ENCODE peak calls at places on chromosomes 11 and 22, in ten cellular contexts. One of them, this sample, is unnamed. For H3K9me3, the result is how much of the 10 kb centered on the place peaks cover.

GRCh38 chr11:4546876-4547275 is 1.9 kb downstream of the OR52M1 start:
- DNase-seq in lower lobe of right lung: no peak
- DNase-seq in AG04450: no peak
- DNase-seq in adipocyte: no peak
- DNase-seq in mammary epithelial cell: no peak
- DNase-seq in IMR-90: no peak
- DNase-seq in tibial nerve: no peak
- DNase-seq in effector memory CD4-positive, alpha-beta T cell: no peak
- DNase-seq in left ventricle myocardium inferior: no peak
- DNase-seq in neuronal stem cell: no peak
- DNase-seq in this sample: no peak

GRCh38 chr11:40713083-40713482 is 746.4 kb downstream of the LRRC4C start:
- DNase-seq in IMR-90: no peak
- DNase-seq in adipocyte: no peak
- DNase-seq in left ventricle myocardium inferior: no peak
- DNase-seq in effector memory CD4-positive, alpha-beta T cell: no peak
- DNase-seq in mammary epithelial cell: no peak
- DNase-seq in AG04450: no peak
- DNase-seq in lower lobe of right lung: no peak
- DNase-seq in tibial nerve: no peak
- DNase-seq in neuronal stem cell: no peak
- DNase-seq in this sample: no peak

GRCh38 chr11:102882389-102883024 is 7.7 kb upstream of the MMP12 start:
- DNase-seq in left ventricle myocardium inferior: no peak
- DNase-seq in neuronal stem cell: no peak
- DNase-seq in IMR-90: peak
- DNase-seq in tibial nerve: no peak
- DNase-seq in mammary epithelial cell: peak
- DNase-seq in adipocyte: peak
- DNase-seq in effector memory CD4-positive, alpha-beta T cell: no peak
- DNase-seq in lower lobe of right lung: no peak
- DNase-seq in AG04450: no peak
- DNase-seq in this sample: peak

GRCh38 chr11:72493426-72494108 is 59.2 kb upstream of the CLPB start:
- DNase-seq in IMR-90: no peak
- DNase-seq in neuronal stem cell: no peak
- DNase-seq in left ventricle myocardium inferior: no peak
- DNase-seq in tibial nerve: no peak
- DNase-seq in lower lobe of right lung: no peak
- DNase-seq in effector memory CD4-positive, alpha-beta T cell: no peak
- DNase-seq in AG04450: no peak
- DNase-seq in mammary epithelial cell: no peak
- DNase-seq in adipocyte: no peak
- DNase-seq in this sample: no peak

GRCh38 chr22:24954114-24954463 is 1.6 kb downstream of the KIAA1671 start:
- DNase-seq in left ventricle myocardium inferior: no peak
- DNase-seq in AG04450: no peak
- DNase-seq in effector memory CD4-positive, alpha-beta T cell: no peak
- DNase-seq in neuronal stem cell: no peak
- DNase-seq in mammary epithelial cell: no peak
- DNase-seq in IMR-90: no peak
- DNase-seq in adipocyte: no peak
- DNase-seq in tibial nerve: no peak
- DNase-seq in lower lobe of right lung: no peak
- DNase-seq in this sample: no peak

GRCh38 chr11:44709966-44710365 is 16.8 kb upstream of the TSPAN18 start:
- DNase-seq in left ventricle myocardium inferior: no peak
- DNase-seq in effector memory CD4-positive, alpha-beta T cell: no peak
- DNase-seq in lower lobe of right lung: no peak
- DNase-seq in AG04450: no peak
- DNase-seq in tibial nerve: no peak
- DNase-seq in mammary epithelial cell: no peak
- DNase-seq in neuronal stem cell: no peak
- DNase-seq in adipocyte: no peak
- DNase-seq in IMR-90: peak
- DNase-seq in this sample: peak

GRCh38 chr11:74004694-74005615 is 3.9 kb downstream of the UCP3 start:
- DNase-seq in neuronal stem cell: no peak
- DNase-seq in adipocyte: no peak
- DNase-seq in lower lobe of right lung: no peak
- DNase-seq in tibial nerve: no peak
- DNase-seq in IMR-90: no peak
- DNase-seq in mammary epithelial cell: no peak
- DNase-seq in effector memory CD4-positive, alpha-beta T cell: peak
- DNase-seq in AG04450: no peak
- DNase-seq in left ventricle myocardium inferior: no peak
- DNase-seq in this sample: no peak

GRCh38 chr22:20951932-20952380 is 15.1 kb upstream of the AIFM3 start:
- DNase-seq in IMR-90: no peak
- DNase-seq in lower lobe of right lung: no peak
- DNase-seq in adipocyte: no peak
- DNase-seq in neuronal stem cell: no peak
- DNase-seq in left ventricle myocardium inferior: no peak
- DNase-seq in mammary epithelial cell: no peak
- DNase-seq in effector memory CD4-positive, alpha-beta T cell: no peak
- DNase-seq in tibial nerve: no peak
- DNase-seq in AG04450: no peak
- DNase-seq in this sample: no peak

GRCh38 chr11:119758291-119758690 is 29.3 kb upstream of the NECTIN1 start:
- DNase-seq in AG04450: no peak
- DNase-seq in effector memory CD4-positive, alpha-beta T cell: no peak
- DNase-seq in IMR-90: peak
- DNase-seq in tibial nerve: no peak
- DNase-seq in adipocyte: peak
- DNase-seq in lower lobe of right lung: no peak
- DNase-seq in left ventricle myocardium inferior: no peak
- DNase-seq in mammary epithelial cell: no peak
- DNase-seq in neuronal stem cell: no peak
- DNase-seq in this sample: no peak

GRCh38 chr11:67252831-67253239 is 13.4 kb upstream of the GRK2 start:
- DNase-seq in tibial nerve: no peak
- DNase-seq in left ventricle myocardium inferior: no peak
- DNase-seq in effector memory CD4-positive, alpha-beta T cell: no peak
- DNase-seq in IMR-90: peak
- DNase-seq in adipocyte: peak
- DNase-seq in lower lobe of right lung: peak
- DNase-seq in mammary epithelial cell: peak
- DNase-seq in AG04450: no peak
- DNase-seq in neuronal stem cell: no peak
- DNase-seq in this sample: no peak

GRCh38 chr11:59787816-59788215 is 22.8 kb downstream of the MRPL16 start:
- DNase-seq in lower lobe of right lung: no peak
- DNase-seq in adipocyte: peak
- DNase-seq in effector memory CD4-positive, alpha-beta T cell: no peak
- DNase-seq in left ventricle myocardium inferior: no peak
- DNase-seq in mammary epithelial cell: peak
- DNase-seq in AG04450: no peak
- DNase-seq in neuronal stem cell: no peak
- DNase-seq in tibial nerve: no peak
- DNase-seq in IMR-90: peak
- DNase-seq in this sample: no peak

GRCh38 chr11:128841461-128842072 is 25.5 kb downstream of the KCNJ1 start:
- DNase-seq in left ventricle myocardium inferior: no peak
- DNase-seq in IMR-90: no peak
- DNase-seq in neuronal stem cell: no peak
- DNase-seq in effector memory CD4-positive, alpha-beta T cell: no peak
- DNase-seq in AG04450: no peak
- DNase-seq in mammary epithelial cell: no peak
- DNase-seq in lower lobe of right lung: no peak
- DNase-seq in adipocyte: no peak
- DNase-seq in tibial nerve: no peak
- DNase-seq in this sample: no peak

GRCh38 chr11:9264381-9265210 is 554 bp downstream of the DENND5A start:
- DNase-seq in effector memory CD4-positive, alpha-beta T cell: no peak
- DNase-seq in neuronal stem cell: peak
- DNase-seq in AG04450: no peak
- DNase-seq in IMR-90: peak
- DNase-seq in lower lobe of right lung: peak
- DNase-seq in left ventricle myocardium inferior: peak
- DNase-seq in adipocyte: peak
- DNase-seq in tibial nerve: peak
- DNase-seq in mammary epithelial cell: peak
- DNase-seq in this sample: peak

GRCh38 chr11:87600938-87601337 is 563.2 kb downstream of the TMEM135 start:
- DNase-seq in tibial nerve: no peak
- DNase-seq in AG04450: no peak
- DNase-seq in lower lobe of right lung: no peak
- DNase-seq in neuronal stem cell: no peak
- DNase-seq in effector memory CD4-positive, alpha-beta T cell: no peak
- DNase-seq in left ventricle myocardium inferior: no peak
- DNase-seq in mammary epithelial cell: no peak
- DNase-seq in adipocyte: no peak
- DNase-seq in IMR-90: no peak
- DNase-seq in this sample: no peak

GRCh38 chr11:103031834-103032233 is 60.1 kb downstream of the DCUN1D5 start:
- DNase-seq in effector memory CD4-positive, alpha-beta T cell: no peak
- DNase-seq in lower lobe of right lung: no peak
- DNase-seq in mammary epithelial cell: no peak
- DNase-seq in AG04450: no peak
- DNase-seq in IMR-90: peak
- DNase-seq in neuronal stem cell: no peak
- DNase-seq in adipocyte: peak
- DNase-seq in left ventricle myocardium inferior: no peak
- DNase-seq in tibial nerve: no peak
- DNase-seq in this sample: no peak

GRCh38 chr11:125063429-125064043 is 431 bp downstream of the SLC37A2 start:
- DNase-seq in AG04450: no peak
- DNase-seq in lower lobe of right lung: peak
- DNase-seq in tibial nerve: no peak
- DNase-seq in adipocyte: peak
- DNase-seq in effector memory CD4-positive, alpha-beta T cell: no peak
- DNase-seq in neuronal stem cell: peak
- DNase-seq in left ventricle myocardium inferior: no peak
- DNase-seq in IMR-90: no peak
- DNase-seq in mammary epithelial cell: no peak
- DNase-seq in this sample: no peak
- H3K4me3 ChIP-seq in AG04450: peak
- H3K4me3 ChIP-seq in lower lobe of right lung: peak
- H3K4me3 ChIP-seq in tibial nerve: peak
- H3K4me3 ChIP-seq in adipocyte: peak
- H3K4me3 ChIP-seq in effector memory CD4-positive, alpha-beta T cell: peak
- H3K4me3 ChIP-seq in neuronal stem cell: peak
- H3K4me3 ChIP-seq in left ventricle myocardium inferior: peak
- H3K4me3 ChIP-seq in IMR-90: peak
- H3K4me3 ChIP-seq in mammary epithelial cell: peak
- H3K4me3 ChIP-seq in this sample: peak

DNA sequence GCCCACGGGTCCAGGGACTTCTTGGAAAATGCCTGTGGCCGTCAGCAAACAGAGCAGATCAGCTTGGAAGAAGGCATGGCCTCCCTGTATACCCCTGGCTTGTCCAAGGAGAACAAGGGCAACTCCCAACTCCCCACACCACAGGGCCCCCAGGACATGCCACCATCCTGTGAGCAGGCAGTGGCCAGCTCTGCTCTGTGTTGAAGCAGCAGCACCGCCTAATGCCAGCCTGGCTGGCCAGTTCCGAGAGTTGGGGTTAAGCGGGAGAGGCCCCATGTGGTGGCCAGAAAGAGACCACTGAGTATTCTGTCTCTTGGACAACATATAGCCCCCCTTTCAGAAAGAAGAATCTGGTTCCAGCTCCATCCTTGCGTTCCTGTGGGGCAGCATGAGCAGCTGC is 209.2 kb downstream of the CTTN start:
- DNase-seq in left ventricle myocardium inferior: no peak
- DNase-seq in mammary epithelial cell: no peak
- DNase-seq in lower lobe of right lung: no peak
- DNase-seq in tibial nerve: no peak
- DNase-seq in neuronal stem cell: no peak
- DNase-seq in IMR-90: no peak
- DNase-seq in adipocyte: no peak
- DNase-seq in effector memory CD4-positive, alpha-beta T cell: no peak
- DNase-seq in AG04450: no peak
- DNase-seq in this sample: no peak
- H3K9me3 ChIP-seq in left ventricle myocardium inferior: under half
- H3K9me3 ChIP-seq in mammary epithelial cell: under half
- H3K9me3 ChIP-seq in lower lobe of right lung: under half
- H3K9me3 ChIP-seq in tibial nerve: under half
- H3K9me3 ChIP-seq in neuronal stem cell: under half
- H3K9me3 ChIP-seq in IMR-90: under half
- H3K9me3 ChIP-seq in adipocyte: under half
- H3K9me3 ChIP-seq in effector memory CD4-positive, alpha-beta T cell: under half
- H3K9me3 ChIP-seq in AG04450: half or more
- H3K9me3 ChIP-seq in this sample: under half

DNA sequence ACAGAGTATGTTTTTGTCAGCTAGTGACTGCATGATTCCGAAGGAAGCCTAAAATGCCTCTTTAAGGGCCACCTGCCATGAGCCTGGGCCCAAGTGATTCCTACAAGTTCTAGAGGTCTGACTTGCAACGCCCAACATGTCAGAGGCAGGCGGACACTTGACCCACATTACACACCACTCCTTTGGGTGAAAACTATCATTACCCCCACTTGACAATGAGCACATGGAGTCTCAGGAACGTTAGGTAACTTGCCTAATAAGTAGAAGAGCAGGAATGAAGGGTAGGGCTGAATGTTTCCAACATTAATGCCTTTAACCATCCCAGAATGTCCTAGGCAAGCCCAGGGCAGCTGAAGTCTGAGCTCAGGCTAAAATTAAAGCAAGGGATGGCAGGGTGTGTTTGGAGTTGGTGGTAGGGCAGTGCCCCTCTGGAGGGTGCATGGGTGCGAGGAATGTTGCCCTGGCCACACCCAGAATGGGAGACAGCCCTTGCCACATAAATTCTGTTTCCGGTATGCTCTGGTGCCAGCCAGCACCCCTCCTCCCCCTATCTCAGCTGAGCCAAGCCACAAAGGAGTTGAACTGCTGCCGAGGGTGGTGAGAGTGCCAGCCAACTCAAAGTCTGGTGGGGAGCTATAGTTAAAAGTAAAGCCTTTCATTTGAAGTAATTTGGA is 2.5 kb downstream of the PLAAT2 start:
- DNase-seq in AG04450: no peak
- DNase-seq in adipocyte: no peak
- DNase-seq in left ventricle myocardium inferior: peak
- DNase-seq in lower lobe of right lung: peak
- DNase-seq in neuronal stem cell: no peak
- DNase-seq in tibial nerve: no peak
- DNase-seq in IMR-90: no peak
- DNase-seq in effector memory CD4-positive, alpha-beta T cell: no peak
- DNase-seq in mammary epithelial cell: peak
- DNase-seq in this sample: peak
- H3K4me3 ChIP-seq in AG04450: no peak
- H3K4me3 ChIP-seq in adipocyte: no peak
- H3K4me3 ChIP-seq in left ventricle myocardium inferior: no peak
- H3K4me3 ChIP-seq in lower lobe of right lung: no peak
- H3K4me3 ChIP-seq in neuronal stem cell: no peak
- H3K4me3 ChIP-seq in tibial nerve: no peak
- H3K4me3 ChIP-seq in IMR-90: no peak
- H3K4me3 ChIP-seq in effector memory CD4-positive, alpha-beta T cell: no peak
- H3K4me3 ChIP-seq in mammary epithelial cell: no peak
- H3K4me3 ChIP-seq in this sample: no peak

DNA sequence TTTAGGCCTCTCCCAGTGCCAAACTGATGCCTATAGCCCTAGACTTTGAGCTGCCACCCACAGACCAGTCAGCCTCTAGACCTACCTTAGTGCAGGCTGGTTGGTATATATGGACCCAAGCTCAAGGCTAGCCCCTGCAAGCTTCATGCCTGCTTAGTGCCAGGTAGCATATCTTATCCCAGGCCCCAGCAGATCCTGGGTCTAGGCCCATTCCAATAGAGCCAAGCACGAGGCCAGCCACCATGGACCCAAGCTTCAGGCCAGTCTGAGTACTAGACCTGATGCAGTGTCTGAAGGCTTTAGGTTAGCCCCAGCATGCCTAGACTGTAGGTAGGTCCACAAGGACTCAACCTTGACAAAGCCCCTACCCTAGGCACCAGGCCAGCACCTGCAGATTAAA is 1081.7 kb downstream of the JRKL start:
- DNase-seq in tibial nerve: no peak
- DNase-seq in IMR-90: no peak
- DNase-seq in AG04450: no peak
- DNase-seq in neuronal stem cell: no peak
- DNase-seq in mammary epithelial cell: no peak
- DNase-seq in adipocyte: no peak
- DNase-seq in effector memory CD4-positive, alpha-beta T cell: no peak
- DNase-seq in lower lobe of right lung: no peak
- DNase-seq in left ventricle myocardium inferior: no peak
- DNase-seq in this sample: no peak
- H3K9me3 ChIP-seq in tibial nerve: under half
- H3K9me3 ChIP-seq in IMR-90: under half
- H3K9me3 ChIP-seq in AG04450: under half
- H3K9me3 ChIP-seq in neuronal stem cell: under half
- H3K9me3 ChIP-seq in mammary epithelial cell: under half
- H3K9me3 ChIP-seq in adipocyte: under half
- H3K9me3 ChIP-seq in effector memory CD4-positive, alpha-beta T cell: under half
- H3K9me3 ChIP-seq in lower lobe of right lung: under half
- H3K9me3 ChIP-seq in left ventricle myocardium inferior: under half
- H3K9me3 ChIP-seq in this sample: under half